ENCODE peak calls at places on chromosomes 2 and 18, in seven cellular contexts. I is NCI-H1417, N is psoas muscle, L is NCI-H226, O is EL, C is RWPE1, T is fibroblast of mammary gland. J is an unnamed sample.
A peak's percentile ranks its signal among the peaks of the same experiment; 100 is the strongest.

GRCh38 chr18:74950479-74950878 is 258.5 kb downstream of the PTGR3 start:
- DNase-seq in I (no peak), N (no peak), L (no peak), O (no peak), C (no peak), T (no peak), J (no peak)

GRCh38 chr2:15792331-15792730 is 148.0 kb upstream of the MYCN start:
- DNase-seq in I (no peak), N (no peak), L (no peak), O (no peak), C (no peak), T (no peak), J (no peak)

GRCh38 chr18:35389095-35389618 is 12.0 kb upstream of the ZNF396 start:
- DNase-seq in I (no peak), N (no peak), L (no peak), O (peak; percentile 73), C (no peak), T (peak; percentile 65), J (no peak)

GRCh38 chr2:158760887-158761286 is 34.2 kb upstream of the DAPL1 start:
- DNase-seq in I (no peak), N (no peak), L (no peak), O (no peak), C (no peak), T (no peak), J (no peak)

GRCh38 chr2:204909791-204910190 is 364.5 kb downstream of the PARD3B start:
- DNase-seq in I (no peak), N (no peak), L (no peak), O (peak; percentile 5), C (no peak), T (peak; percentile 43), J (no peak)

GRCh38 chr2:49770919-49771318 is 616.6 kb upstream of the FSHR start:
- DNase-seq in I (peak; percentile 12), N (no peak), L (no peak), O (no peak), C (no peak), T (peak; percentile 9), J (peak; percentile 45)

GRCh38 chr2:135086222-135086621 is 34.1 kb downstream of the RAB3GAP1 start:
- DNase-seq in I (no peak), N (no peak), L (no peak), O (no peak), C (no peak), T (peak; percentile 41), J (no peak)

GRCh38 chr18:621181-621580 is 24.4 kb downstream of the CLUL1 start:
- DNase-seq in I (no peak), N (peak; percentile 49), L (no peak), O (peak; percentile 48), C (no peak), T (peak; percentile 86), J (no peak)

GRCh38 chr2:26720322-26721166 is 28.0 kb downstream of the KCNK3 start:
- DNase-seq in I (peak; percentile 29), N (peak; percentile 88), L (peak; percentile 64), O (peak; percentile 76), C (no peak), T (peak; percentile 78), J (no peak)

GRCh38 chr2:38156262-38156835 is 80.4 kb upstream of the CYP1B1 start:
- DNase-seq in I (no peak), N (no peak), L (no peak), O (no peak), C (no peak), T (peak; percentile 50), J (no peak)

GRCh38 chr2:239259603-239260298 is 141.1 kb downstream of the HDAC4 start:
- DNase-seq in I (no peak), N (peak; percentile 63), L (no peak), O (no peak), C (no peak), T (no peak), J (no peak)